ENCODE peak calls at places on chromosomes 11 and 22, in ten cellular contexts. C, P, Y, L, B, X, E, W, U and S are unnamed samples.

GRCh38 chr11:120208777-120209176 is 2.1 kb upstream of the OAF start:
- DNase-seq in W (peak), L (no peak), U (no peak), C (no peak), Y (no peak), X (peak), B (no peak), E (peak), P (no peak), S (no peak)

GRCh38 chr22:19287076-19287724 is 4.3 kb downstream of the CLTCL1 start:
- DNase-seq in L (no peak), Y (peak), U (peak), B (no peak), P (no peak), E (no peak), X (no peak), C (no peak), W (peak), S (no peak)

GRCh38 chr11:119728651-119729580 is at the start of gene NECTIN1:
- DNase-seq in C (peak), W (peak), U (peak), X (peak), Y (peak), B (peak), L (peak), E (peak), P (peak), S (peak)

GRCh38 chr11:19555266-19555665 is 157.4 kb upstream of the NAV2 start:
- DNase-seq in U (no peak), C (no peak), L (no peak), B (no peak), Y (no peak), P (no peak), E (no peak), X (no peak), W (no peak), S (no peak)

GRCh38 chr11:118792642-118793124 is 1.7 kb upstream of the DDX6 start:
- DNase-seq in L (peak), Y (peak), U (peak), C (peak), E (peak), X (peak), W (peak), P (peak), B (peak), S (peak)

GRCh38 chr11:11988099-11988651 is 20.3 kb downstream of the DKK3 start:
- DNase-seq in Y (no peak), P (no peak), W (peak), C (no peak), U (no peak), X (peak), L (no peak), B (no peak), E (no peak), S (no peak)

GRCh38 chr11:7905961-7906429 is 25.1 kb downstream of the OR10A6 start:
- DNase-seq in E (no peak), L (no peak), Y (peak), W (no peak), P (no peak), C (no peak), U (no peak), X (no peak), B (peak), S (no peak)

GRCh38 chr11:58582437-58582836 is 3.6 kb downstream of the ZFP91 start:
- DNase-seq in C (no peak), W (no peak), B (no peak), Y (no peak), X (no peak), L (no peak), E (no peak), P (no peak), U (no peak), S (no peak)

GRCh38 chr11:99176430-99176829 is 155.7 kb downstream of the CNTN5 start:
- DNase-seq in B (no peak), X (no peak), P (no peak), E (no peak), U (no peak), L (no peak), Y (no peak), W (no peak), C (no peak), S (no peak)

GRCh38 chr11:128853556-128853955 is 13.5 kb downstream of the KCNJ1 start:
- DNase-seq in C (no peak), E (no peak), L (no peak), U (no peak), W (no peak), P (no peak), X (no peak), B (no peak), Y (no peak), S (no peak)

GRCh38 chr22:17871726-17872458 is 97.6 kb upstream of the BID start:
- DNase-seq in L (no peak), E (no peak), P (no peak), Y (no peak), U (no peak), W (no peak), X (no peak), C (no peak), B (no peak), S (no peak)

GRCh38 chr11:122661182-122661945 is 5.8 kb downstream of the UBASH3B start:
- DNase-seq in W (no peak), U (no peak), L (no peak), Y (peak), P (no peak), C (no peak), B (no peak), X (no peak), E (no peak), S (no peak)

GRCh38 chr11:73463359-73463758 is 87.2 kb downstream of the RELT start:
- DNase-seq in L (no peak), X (no peak), U (peak), C (no peak), Y (no peak), W (peak), B (no peak), P (no peak), E (no peak), S (no peak)

GRCh38 chr22:30286813-30287625 is 2.3 kb downstream of the CASTOR1 start:
- DNase-seq in U (no peak), L (peak), P (peak), Y (peak), W (peak), E (peak), C (no peak), X (peak), B (peak), S (peak)

GRCh38 chr11:13288375-13289029 is 10.9 kb downstream of the BMAL1 start:
- DNase-seq in Y (no peak), L (peak), U (no peak), E (no peak), C (no peak), W (no peak), B (no peak), P (no peak), X (no peak), S (no peak)

GRCh38 chr11:12175694-12176241 is 65.4 kb downstream of the MICAL2 start:
- DNase-seq in W (peak), U (no peak), B (no peak), P (no peak), C (no peak), E (no peak), Y (no peak), X (peak), L (peak), S (no peak)

GRCh38 chr22:24190566-24191208 is 9.4 kb downstream of the SUSD2 start:
- DNase-seq in B (no peak), W (no peak), E (no peak), U (no peak), L (no peak), Y (no peak), X (no peak), P (no peak), C (no peak), S (no peak)
- TF ChIP-seq CTCF in B (no peak), W (no peak), E (no peak), U (no peak), L (no peak), Y (no peak), X (no peak), P (no peak), C (no peak), S (no peak)

DNA sequence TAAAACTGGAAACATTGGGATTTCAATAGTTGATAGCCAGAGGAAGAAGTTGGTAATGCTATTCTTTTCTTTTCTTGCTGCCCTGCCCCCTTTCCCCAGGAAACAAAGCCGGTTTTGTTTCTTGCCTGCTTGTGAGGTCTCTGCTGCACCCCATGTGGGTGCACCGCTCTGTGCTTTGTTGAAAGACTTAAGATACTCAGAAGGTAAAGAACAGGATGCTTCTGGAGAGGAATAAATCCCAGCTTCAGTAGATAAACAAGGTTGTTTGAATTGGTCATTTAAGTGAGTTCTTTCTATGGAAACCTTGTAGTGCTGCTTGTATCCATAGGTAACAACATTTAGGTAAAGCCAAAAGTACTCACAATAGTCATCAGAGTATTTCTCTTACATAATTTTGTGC is 87.5 kb downstream of the YAP1 start:
- DNase-seq in C (no peak), E (no peak), W (no peak), U (no peak), Y (peak), B (no peak), P (peak), X (no peak), L (no peak), S (no peak)
- TF ChIP-seq CTCF in C (no peak), E (no peak), W (no peak), U (no peak), Y (no peak), B (no peak), P (no peak), X (no peak), L (no peak), S (no peak)

DNA sequence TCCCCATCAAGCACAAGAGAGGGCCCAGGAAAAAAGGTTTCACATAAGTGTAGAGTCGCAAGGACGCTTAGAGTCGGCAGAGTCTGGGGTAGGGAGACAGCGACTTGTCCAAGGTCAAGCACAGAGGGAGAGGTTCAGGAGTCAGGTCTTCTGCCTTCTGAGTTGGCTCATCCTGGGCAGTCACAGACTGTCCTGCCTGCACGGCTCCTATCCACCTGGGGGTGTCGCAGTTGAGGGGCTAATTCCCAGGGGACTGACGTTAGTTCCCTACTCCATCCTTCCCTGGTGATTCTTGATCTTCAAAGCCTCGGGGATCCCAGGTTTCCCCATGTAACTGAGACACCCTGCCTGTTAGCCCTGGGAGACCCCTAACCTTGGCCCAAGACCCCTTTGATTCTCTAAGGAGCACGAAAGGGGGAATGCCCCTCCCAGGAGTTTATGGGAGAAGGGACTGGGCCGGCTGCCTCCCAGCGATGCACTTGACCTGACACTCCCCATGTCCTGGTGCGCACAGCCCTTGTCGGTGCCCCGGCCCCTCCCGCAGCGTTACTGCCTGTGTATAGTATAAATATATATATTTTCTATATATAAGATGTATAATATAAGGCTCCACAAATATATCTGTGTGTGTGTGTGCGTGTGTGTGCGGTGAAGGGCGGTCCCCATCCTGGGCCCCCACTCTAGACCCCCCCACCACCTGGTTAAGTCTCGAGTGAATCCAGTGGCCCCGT is 14.7 kb upstream of the TAB1 start:
- DNase-seq in B (no peak), L (peak), X (peak), C (no peak), Y (peak), P (peak), E (peak), W (peak), U (no peak), S (no peak)
- TF ChIP-seq CTCF in B (no peak), L (peak), X (peak), C (no peak), Y (peak), P (peak), E (no peak), W (peak), U (peak), S (no peak)

GRCh38 chr11:116466231-116466630 is 306.6 kb downstream of the BUD13 start:
- DNase-seq in W (no peak), X (no peak), P (no peak), C (no peak), E (no peak), U (no peak), Y (no peak), B (no peak), L (no peak), S (no peak)
- TF ChIP-seq CTCF in W (no peak), X (no peak), P (no peak), C (no peak), E (no peak), U (no peak), Y (no peak), B (no peak), L (no peak), S (no peak)

GRCh38 chr22:40856513-40857308 is at the start of the genes ST13 and XPNPEP3:
- DNase-seq in W (peak), L (peak), X (peak), E (peak), U (peak), P (peak), C (peak), B (peak), Y (peak), S (peak)
- TF ChIP-seq CTCF in W (peak), L (peak), X (peak), E (no peak), U (no peak), P (no peak), C (no peak), B (peak), Y (peak), S (no peak)

GRCh38 chr11:78595431-78596130 is 20.9 kb upstream of the NARS2 start:
- DNase-seq in Y (no peak), E (no peak), L (no peak), C (no peak), U (peak), W (no peak), B (no peak), X (no peak), P (no peak), S (no peak)
- TF ChIP-seq CTCF in Y (no peak), E (no peak), L (no peak), C (no peak), U (no peak), W (no peak), B (no peak), X (no peak), P (no peak), S (no peak)